ENCODE peak calls at places on chromosomes 2 and 18, in five cellular contexts. Z, V, W, U and R are unnamed samples.
A peak's percentile ranks its signal among the peaks of the same experiment; 100 is the strongest.

GRCh38 chr2:241092677-241093076 is 9.4 kb downstream of the MTERF4 start:
- DNase-seq in V (no peak), U (no peak), Z (no peak), W (no peak), R (no peak)

GRCh38 chr2:239360421-239361310 is 40.2 kb downstream of the HDAC4 start:
- DNase-seq in Z (no peak), V (no peak), U (no peak), W (peak; percentile 25), R (no peak)

GRCh38 chr2:221133941-221134340 is 438.2 kb downstream of the EPHA4 start:
- DNase-seq in Z (no peak), V (no peak), U (no peak), W (no peak), R (no peak)

GRCh38 chr18:60092073-60092472 is 192.3 kb downstream of the PMAIP1 start:
- DNase-seq in W (no peak), Z (no peak), U (no peak), V (no peak), R (no peak)

GRCh38 chr2:94870392-94871225 is 621 bp upstream of the TEKT4 start:
- DNase-seq in W (peak; percentile 24), V (no peak), Z (no peak), U (no peak), R (no peak)

GRCh38 chr18:6044773-6045172 is 149.5 kb upstream of the TMEM200C start:
- DNase-seq in Z (peak; percentile 36), W (no peak), U (no peak), V (no peak), R (no peak)

GRCh38 chr2:143686585-143687164 is 557.5 kb downstream of the ARHGAP15 start:
- DNase-seq in U (no peak), V (peak; percentile 17), Z (peak; percentile 43), W (no peak), R (peak; percentile 28)

GRCh38 chr2:69036926-69037325 is 23.9 kb downstream of the ANTXR1 start:
- DNase-seq in U (no peak), V (no peak), W (no peak), Z (peak; percentile 84), R (peak; percentile 55)

GRCh38 chr2:224442092-224442999 is 40.4 kb upstream of the FAM124B start:
- DNase-seq in V (no peak), U (no peak), W (no peak), Z (no peak), R (no peak)

GRCh38 chr2:69253893-69254292 is 133.1 kb downstream of the GFPT1 start:
- DNase-seq in Z (peak; percentile 99), V (no peak), W (no peak), U (no peak), R (peak; percentile 98)

GRCh38 chr2:54757496-54757895 is 34.0 kb downstream of the EML6 start:
- DNase-seq in Z (peak; percentile 24), W (peak; percentile 51), V (no peak), U (no peak), R (peak; percentile 12)

GRCh38 chr18:37553633-37554398 is 11.8 kb downstream of the CELF4 start:
- DNase-seq in Z (no peak), U (no peak), V (no peak), W (peak; percentile 78), R (no peak)

GRCh38 chr2:11024010-11024615 is 112.4 kb downstream of the KCNF1 start:
- DNase-seq in U (no peak), Z (no peak), V (no peak), W (no peak), R (no peak)

GRCh38 chr2:192265751-192266150 is 71.0 kb upstream of the TMEFF2 start:
- DNase-seq in Z (peak; percentile 34), U (no peak), V (no peak), W (no peak), R (no peak)

GRCh38 chr2:53314718-53315117 is 452.9 kb upstream of the CHAC2 start:
- DNase-seq in Z (no peak), V (no peak), U (no peak), W (no peak), R (no peak)

GRCh38 chr2:27776097-27776496 is 4.6 kb downstream of the MRPL33 start:
- DNase-seq in U (no peak), V (no peak), W (no peak), Z (peak; percentile 53), R (no peak)

GRCh38 chr2:127530245-127531132 is 4.2 kb upstream of the IWS1 start:
- DNase-seq in W (no peak), V (no peak), Z (no peak), U (no peak), R (peak; percentile 32)

GRCh38 chr2:237673130-237673921 is 45.9 kb downstream of the LRRFIP1 start:
- DNase-seq in V (no peak), W (peak; percentile 65), U (no peak), Z (peak; percentile 75), R (peak; percentile 78)

GRCh38 chr2:209499071-209499470 is 75.2 kb downstream of the MAP2 start:
- DNase-seq in Z (peak; percentile 36), W (no peak), U (no peak), V (no peak), R (no peak)

GRCh38 chr18:28794459-28795245 is 617.7 kb upstream of the CDH2 start:
- DNase-seq in U (no peak), W (no peak), V (no peak), Z (peak; percentile 55), R (no peak)

GRCh38 chr18:37042381-37042780 is 213.5 kb downstream of the KIAA1328 start:
- DNase-seq in V (no peak), U (no peak), W (no peak), Z (no peak), R (no peak)

GRCh38 chr2:84865181-84865783 is 15.6 kb downstream of the TRABD2A start:
- DNase-seq in U (no peak), Z (peak; percentile 43), V (no peak), W (no peak), R (peak; percentile 31)

GRCh38 chr2:196195758-196196157 is 24.4 kb upstream of the STK17B start:
- DNase-seq in V (no peak), U (no peak), Z (no peak), W (no peak), R (no peak)

GRCh38 chr2:44802409-44803099 is 138.9 kb upstream of the SIX3 start:
- DNase-seq in U (peak; percentile 88), V (peak; percentile 93), Z (no peak), W (peak; percentile 94), R (no peak)

GRCh38 chr2:18987592-18988073 is 370.8 kb downstream of the OSR1 start:
- DNase-seq in Z (peak; percentile 95), W (no peak), V (no peak), U (no peak), R (peak; percentile 89)

GRCh38 chr2:158965731-158966130 is 2.7 kb upstream of the TANC1 start:
- DNase-seq in Z (no peak), W (no peak), U (no peak), V (no peak), R (peak; percentile 67)

GRCh38 chr18:45687617-45688016 is 36.4 kb upstream of the SLC14A1 start:
- DNase-seq in Z (no peak), V (no peak), W (no peak), U (no peak), R (no peak)

GRCh38 chr2:173997779-173998178 is 32.6 kb upstream of the SP3 start:
- DNase-seq in U (no peak), W (no peak), Z (peak; percentile 62), V (no peak), R (no peak)

GRCh38 chr2:3595985-3596384 is 1.1 kb downstream of the COLEC11 start:
- DNase-seq in U (no peak), W (no peak), Z (no peak), V (no peak), R (peak; percentile 25)
- H2BK15ac ChIP-seq in U (no peak overlapping the region), W (no peak overlapping the region), Z (no peak overlapping the region), V (no peak overlapping the region), R (no peak overlapping the region)

DNA sequence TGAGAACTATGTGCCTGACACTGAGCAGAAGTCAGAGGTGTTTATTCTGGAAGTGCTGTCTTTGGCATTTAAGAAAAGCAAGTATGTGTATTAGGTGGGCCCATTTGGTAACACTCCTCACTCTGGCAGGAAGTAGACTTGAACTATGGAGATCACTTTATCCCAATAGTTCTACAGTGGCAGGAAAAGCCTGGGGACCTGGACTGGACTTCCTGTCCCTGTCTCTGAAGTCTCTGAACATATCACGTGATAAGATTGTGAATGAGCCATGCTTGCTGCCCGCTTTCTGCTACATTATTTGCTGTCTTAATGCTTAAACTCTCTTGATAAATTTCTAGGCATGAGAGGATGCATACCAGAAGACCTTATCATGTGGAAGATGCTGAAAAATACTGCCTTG is 203.7 kb downstream of the MYO3B start:
- DNase-seq in W (no peak), U (no peak), V (no peak), Z (no peak), R (no peak)
- H2AFZ ChIP-seq in W (no peak overlapping the region), U (no peak overlapping the region), V (no peak overlapping the region), Z (no peak overlapping the region), R (no peak overlapping the region)

DNA sequence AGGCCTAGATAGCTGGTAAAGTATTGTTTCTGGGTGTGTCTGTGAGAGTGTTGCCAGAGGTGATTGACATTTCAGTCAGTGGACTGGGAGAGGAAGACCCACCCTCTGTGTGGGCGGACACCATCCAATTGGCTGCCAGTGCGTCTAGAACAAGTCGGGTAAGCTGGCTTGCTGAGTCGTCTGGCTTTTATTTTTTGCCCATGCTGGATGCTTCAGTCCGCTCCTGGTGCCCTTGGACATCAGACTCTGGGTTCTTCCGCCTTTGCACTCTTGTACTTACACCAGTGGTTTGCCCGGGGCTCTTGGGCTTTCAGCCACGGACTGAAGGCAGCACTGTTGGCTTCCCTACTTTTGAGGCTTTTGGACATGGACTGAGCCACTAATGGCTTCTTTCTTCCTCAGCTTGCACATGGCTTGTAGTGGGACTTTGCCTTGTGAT is 24.3 kb downstream of the DIS3L2 start:
- DNase-seq in Z (no peak), V (no peak), U (no peak), W (peak; percentile 85), R (no peak)
- H2BK120ac ChIP-seq in Z (no peak overlapping the region), V (no peak overlapping the region), U (no peak overlapping the region), W (no peak overlapping the region), R (no peak overlapping the region)

GRCh38 chr2:189409136-189409535 is 32.1 kb upstream of the WDR75 start:
- DNase-seq in Z (peak; percentile 24), U (no peak), W (no peak), V (no peak), R (peak; percentile 16)

GRCh38 chr2:189406612-189407011 is 34.7 kb upstream of the WDR75 start:
- DNase-seq in U (no peak), W (no peak), V (no peak), Z (no peak), R (peak; percentile 40)

GRCh38 chr2:189408294-189408693 is 33.0 kb upstream of the WDR75 start:
- DNase-seq in Z (peak; percentile 18), W (no peak), V (no peak), U (no peak), R (no peak)

GRCh38 chr2:189407944-189408209 is 33.4 kb upstream of the WDR75 start:
- DNase-seq in W (no peak), V (no peak), U (no peak), Z (no peak), R (no peak)

GRCh38 chr2:189407161-189407943 is 33.9 kb upstream of the WDR75 start:
- DNase-seq in V (no peak), Z (peak; percentile 87), U (no peak), W (no peak), R (peak; percentile 74)
- H2BK15ac ChIP-seq in V (no peak overlapping the region), Z (peak overlapping the region; percentile 72), U (no peak overlapping the region), W (no peak overlapping the region), R (no peak overlapping the region)

GRCh38 chr18:26453370-26454030 is 94.9 kb downstream of the KCTD1 start:
- DNase-seq in V (no peak), W (no peak), Z (no peak), U (no peak), R (no peak)
- H2AFZ ChIP-seq in V (no peak overlapping the region), W (no peak overlapping the region), Z (no peak overlapping the region), U (no peak overlapping the region), R (no peak overlapping the region)

GRCh38 chr2:42809876-42810125 is 17.4 kb upstream of the HAAO start:
- DNase-seq in W (peak; percentile 81), V (no peak), Z (peak; percentile 77), U (peak; percentile 21), R (peak; percentile 85)
- H2BK120ac ChIP-seq in W (no peak overlapping the region), V (no peak overlapping the region), Z (peak overlapping the region; percentile 59), U (no peak overlapping the region), R (peak overlapping the region; percentile 64)